ENCODE peak calls at places on chromosomes 11 and 22, in four cellular contexts. C is pancreas, X is adrenal gland, R is mucosa of descending colon. N is an unnamed sample. For H3K4me1 and H3K36me3, the result is how much of the 10 kb centered on the place peaks cover.

GRCh38 chr11:43316451-43316850 is 4.7 kb downstream of the API5 start:
- DNase-seq in C (no peak), X (no peak), R (no peak), N (no peak)

GRCh38 chr11:35282226-35282882 is 137.0 kb downstream of the SLC1A2 start:
- DNase-seq in C (no peak), X (no peak), R (no peak), N (no peak)

GRCh38 chr22:45006873-45007246 is 2.9 kb downstream of the PHF21B start:
- DNase-seq in X (peak), C (no peak), R (no peak), N (no peak)

GRCh38 chr22:35690001-35690400 is 27.7 kb upstream of the APOL5 start:
- DNase-seq in C (no peak), X (no peak), R (no peak), N (no peak)

GRCh38 chr11:86548278-86548917 is 124.0 kb downstream of the ME3 start:
- DNase-seq in C (no peak), R (no peak), X (peak), N (no peak)

GRCh38 chr22:20591660-20592310 is 84.4 kb downstream of the MED15 start:
- DNase-seq in X (no peak), R (no peak), C (peak), N (peak)

GRCh38 chr11:30916764-30917163 is 330.6 kb upstream of the MPPED2 start:
- DNase-seq in C (no peak), X (no peak), R (no peak), N (no peak)

GRCh38 chr22:26842103-26842502 is 184.7 kb downstream of the MIAT start:
- DNase-seq in C (no peak), X (no peak), R (no peak), N (no peak)

GRCh38 chr11:124763156-124763947 is 1.3 kb upstream of the ESAM start:
- DNase-seq in R (peak), C (peak), X (peak), N (peak)

GRCh38 chr11:6473481-6474422 is at the start of gene TRIM3:
- DNase-seq in R (peak), C (peak), X (peak), N (peak)
- TF ChIP-seq CTCF in R (no peak), C (no peak), X (no peak), N (peak)

DNA sequence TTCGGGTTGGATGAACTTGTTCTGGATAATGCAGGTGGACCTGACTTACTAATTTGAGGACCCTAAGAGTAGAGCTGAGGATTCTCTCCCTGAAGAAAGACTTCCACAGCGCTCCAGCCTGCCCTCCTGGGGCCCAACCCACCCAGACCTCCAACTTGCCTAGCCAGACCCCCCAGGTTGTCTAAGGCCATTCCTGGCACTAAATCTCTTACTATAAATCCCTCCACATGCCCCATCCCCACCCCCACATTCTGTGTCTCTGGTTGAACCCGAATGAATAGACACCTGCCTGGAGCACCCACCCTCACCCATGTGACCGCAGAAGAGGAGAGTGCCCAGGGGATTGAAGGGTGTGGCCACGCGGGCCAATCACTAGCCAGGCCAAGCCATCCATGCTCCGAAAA is 1480.0 kb downstream of the TBC1D22A start:
- DNase-seq in X (no peak), R (no peak), C (no peak), N (no peak)
- H3K4me1 ChIP-seq in X (under half), R (under half), C (under half), N (under half)

GRCh38 chr22:19412934-19413333 is 18.6 kb downstream of the HIRA start:
- DNase-seq in R (no peak), C (no peak), X (no peak), N (no peak)

GRCh38 chr22:19410941-19411689 is 20.4 kb downstream of the HIRA start:
- DNase-seq in C (no peak), R (no peak), X (no peak), N (no peak)

GRCh38 chr22:19411690-19412045 is 19.9 kb downstream of the HIRA start:
- DNase-seq in X (no peak), C (no peak), R (no peak), N (no peak)

GRCh38 chr22:19407649-19408606 is 23.6 kb downstream of the HIRA start:
- DNase-seq in C (peak), R (peak), X (peak), N (no peak)

GRCh38 chr22:19412478-19412877 is 19.1 kb downstream of the HIRA start:
- DNase-seq in R (no peak), C (no peak), X (no peak), N (no peak)
- H3K36me3 ChIP-seq in R (under half), C (under half), X (under half), N (under half)

GRCh38 chr11:92225563-92226308 is 1.1 kb downstream of the FAT3 start:
- DNase-seq in C (no peak), X (no peak), R (no peak), N (no peak)
- TF ChIP-seq CTCF in C (no peak), X (no peak), R (no peak), N (no peak)

GRCh38 chr11:130166457-130166784 is 6.8 kb downstream of the ST14 start:
- DNase-seq in C (no peak), X (peak), R (peak), N (no peak)
- H3K4me1 ChIP-seq in C (under half), X (under half), R (half or more), N (under half)

DNA sequence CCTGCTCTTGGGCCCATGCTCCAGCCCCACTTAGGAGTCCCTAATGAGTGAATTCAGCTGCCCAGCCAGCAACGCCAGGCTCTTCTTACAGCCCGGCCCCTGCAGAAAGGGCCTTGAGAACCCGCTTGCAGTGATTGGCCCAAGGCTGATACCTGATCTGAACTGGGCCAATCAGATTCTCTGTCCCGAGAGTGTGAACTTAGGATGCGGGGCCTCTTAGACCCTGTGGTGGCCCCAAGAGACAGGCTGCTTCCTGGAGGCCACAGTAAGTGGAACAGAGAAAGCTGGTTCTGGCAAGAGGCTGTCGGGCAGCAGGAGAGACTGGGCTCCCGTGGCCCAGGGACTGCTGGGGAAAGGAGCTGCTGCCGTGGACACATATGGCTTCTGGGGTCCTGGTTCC is 11.5 kb downstream of the VSTM5 start:
- DNase-seq in R (no peak), C (no peak), X (no peak), N (no peak)
- H3K36me3 ChIP-seq in R (under half), C (under half), X (under half), N (under half)

DNA sequence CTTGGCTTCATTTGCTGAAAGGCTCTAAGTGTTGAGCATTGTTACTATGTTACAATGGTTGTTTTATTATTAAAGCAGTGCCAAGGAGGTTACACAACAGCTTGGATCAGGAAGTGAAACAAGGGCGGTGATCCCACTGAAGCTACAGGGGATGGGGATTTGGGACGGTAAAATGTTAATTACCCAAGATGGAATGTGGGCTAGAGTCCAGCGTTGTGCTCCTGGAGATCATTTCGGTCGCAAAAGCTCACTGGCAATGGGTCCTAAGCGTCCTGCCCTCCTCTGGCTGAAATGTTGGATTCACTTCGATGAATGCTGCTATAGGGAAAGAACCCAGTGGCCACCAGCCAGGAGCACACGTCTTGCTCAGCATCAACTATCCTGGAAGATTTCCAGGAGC is 48.3 kb downstream of the FAM83F start:
- DNase-seq in C (peak), X (peak), R (peak), N (no peak)
- TF ChIP-seq CTCF in C (no peak), X (no peak), R (no peak), N (no peak)

N was measured in lower lobe of right lung.